ENCODE peak calls at places on chromosomes 13 and 19, in eight cellular contexts. I is lower lobe of right lung, K is H54, N is nephron progenitor cell, S is tibial nerve, E is RPMI7951, G is NCI-H748 treated with DMSO at 0.1 percent for 48 hours, H is DMS53. U is an unnamed sample.

GRCh38 chr13:99353836-99354235 is 46.6 kb upstream of the GPR183 start:
- DNase-seq in I (no peak), K (no peak), N (no peak), S (no peak), E (peak), G (no peak), H (no peak), U (no peak)

GRCh38 chr13:112142401-112142930 is 75.5 kb downstream of the SOX1 start:
- DNase-seq in I (no peak), K (no peak), N (no peak), S (no peak), E (no peak), G (no peak), H (no peak), U (no peak)

GRCh38 chr13:94987869-94988268 is 275.5 kb upstream of the SOX21 start:
- DNase-seq in I (no peak), K (no peak), N (no peak), S (no peak), E (no peak), G (no peak), H (no peak), U (no peak)

GRCh38 chr13:33634526-33635111 is 183.3 kb upstream of the RFC3 start:
- DNase-seq in I (no peak), K (no peak), N (no peak), S (no peak), E (peak), G (no peak), H (no peak), U (no peak)

GRCh38 chr19:7965921-7966665 is 22.6 kb upstream of the TIMM44 start:
- DNase-seq in I (no peak), K (no peak), N (no peak), S (no peak), E (no peak), G (no peak), H (no peak), U (no peak)

GRCh38 chr13:26531751-26532150 is 25.7 kb upstream of the WASF3 start:
- DNase-seq in I (no peak), K (no peak), N (no peak), S (no peak), E (no peak), G (no peak), H (no peak), U (no peak)

GRCh38 chr13:110293649-110294048 is 13.3 kb downstream of the COL4A1 start:
- DNase-seq in I (no peak), K (no peak), N (no peak), S (no peak), E (no peak), G (no peak), H (no peak), U (no peak)

GRCh38 chr19:39136225-39136940 is 10.8 kb downstream of the PAK4 start:
- DNase-seq in I (no peak), K (no peak), N (no peak), S (no peak), E (no peak), G (no peak), H (no peak), U (no peak)

GRCh38 chr13:35727881-35728280 is 251.4 kb upstream of the MAB21L1 start:
- DNase-seq in I (no peak), K (no peak), N (no peak), S (no peak), E (no peak), G (no peak), H (no peak), U (no peak)

GRCh38 chr13:50080158-50080855 is 65.1 kb downstream of the KCNRG start:
- DNase-seq in I (no peak), K (no peak), N (peak), S (no peak), E (peak), G (peak), H (peak), U (no peak)

GRCh38 chr13:45811891-45812583 is 39.5 kb downstream of the SIAH3 start:
- DNase-seq in I (no peak), K (no peak), N (no peak), S (no peak), E (peak), G (no peak), H (no peak), U (no peak)

GRCh38 chr13:111258637-111259036 is 61.8 kb upstream of the TEX29 start:
- DNase-seq in I (no peak), K (no peak), N (no peak), S (no peak), E (no peak), G (no peak), H (no peak), U (no peak)

GRCh38 chr19:29277107-29277506 is 64.2 kb upstream of the UQCRFS1 start:
- DNase-seq in I (no peak), K (peak), N (peak), S (no peak), E (peak), G (no peak), H (no peak), U (peak)

GRCh38 chr19:46107371-46107770 is 17.1 kb downstream of the IGFL3 start:
- DNase-seq in I (no peak), K (no peak), N (no peak), S (no peak), E (peak), G (no peak), H (no peak), U (no peak)

GRCh38 chr19:30358821-30359580 is 13.2 kb upstream of the ZNF536 start:
- DNase-seq in I (no peak), K (no peak), N (no peak), S (no peak), E (no peak), G (no peak), H (no peak), U (no peak)

GRCh38 chr13:110617326-110618072 is 2.2 kb downstream of the NAXD start:
- DNase-seq in I (no peak), K (no peak), N (no peak), S (no peak), E (no peak), G (no peak), H (peak), U (no peak)